ENCODE peak calls at places on chromosomes 7 and 10, in eight cellular contexts. One of them, this sample, is unnamed. For H3K9me3, H3K27me3 and H3K4me1, the result is how much of the 10 kb centered on the place peaks cover.

GRCh38 chr7:69598487-69599148 is 343 bp downstream of the AUTS2 start:
- DNase-seq in CD8-positive, alpha-beta memory T cell: no peak
- DNase-seq in thoracic aorta: no peak
- DNase-seq in fibroblast of lung: peak
- DNase-seq in H9: no peak
- DNase-seq in HAP-1: no peak
- DNase-seq in mammary epithelial cell: peak
- DNase-seq in tibial artery: no peak
- DNase-seq in this sample: peak

GRCh38 chr7:3283130-3283704 is 17.8 kb upstream of the SDK1 start:
- DNase-seq in tibial artery: no peak
- DNase-seq in mammary epithelial cell: peak
- DNase-seq in HAP-1: no peak
- DNase-seq in H9: no peak
- DNase-seq in thoracic aorta: no peak
- DNase-seq in fibroblast of lung: no peak
- DNase-seq in CD8-positive, alpha-beta memory T cell: no peak
- DNase-seq in this sample: no peak

GRCh38 chr10:92573091-92573797 is 649 bp downstream of the IDE start:
- DNase-seq in tibial artery: no peak
- DNase-seq in thoracic aorta: no peak
- DNase-seq in fibroblast of lung: peak
- DNase-seq in mammary epithelial cell: peak
- DNase-seq in H9: peak
- DNase-seq in HAP-1: peak
- DNase-seq in CD8-positive, alpha-beta memory T cell: peak
- DNase-seq in this sample: peak

GRCh38 chr7:96823274-96823673 is 113.6 kb upstream of the SEM1 start:
- DNase-seq in HAP-1: no peak
- DNase-seq in H9: no peak
- DNase-seq in mammary epithelial cell: peak
- DNase-seq in tibial artery: no peak
- DNase-seq in fibroblast of lung: peak
- DNase-seq in thoracic aorta: no peak
- DNase-seq in CD8-positive, alpha-beta memory T cell: no peak
- DNase-seq in this sample: no peak

GRCh38 chr7:128997161-128997560 is 57.8 kb downstream of the TNPO3 start:
- DNase-seq in H9: no peak
- DNase-seq in tibial artery: no peak
- DNase-seq in fibroblast of lung: no peak
- DNase-seq in CD8-positive, alpha-beta memory T cell: no peak
- DNase-seq in HAP-1: no peak
- DNase-seq in thoracic aorta: no peak
- DNase-seq in mammary epithelial cell: peak
- DNase-seq in this sample: no peak

GRCh38 chr7:18402488-18403183 is 92.9 kb upstream of the HDAC9 start:
- DNase-seq in H9: no peak
- DNase-seq in fibroblast of lung: peak
- DNase-seq in HAP-1: no peak
- DNase-seq in mammary epithelial cell: no peak
- DNase-seq in tibial artery: no peak
- DNase-seq in thoracic aorta: no peak
- DNase-seq in CD8-positive, alpha-beta memory T cell: no peak
- DNase-seq in this sample: no peak

GRCh38 chr7:69104023-69104422 is 494.3 kb upstream of the AUTS2 start:
- DNase-seq in CD8-positive, alpha-beta memory T cell: no peak
- DNase-seq in mammary epithelial cell: no peak
- DNase-seq in thoracic aorta: no peak
- DNase-seq in H9: peak
- DNase-seq in fibroblast of lung: no peak
- DNase-seq in HAP-1: no peak
- DNase-seq in tibial artery: no peak
- DNase-seq in this sample: no peak

GRCh38 chr7:36161996-36162395 is 8.9 kb downstream of the EEPD1 start:
- DNase-seq in HAP-1: no peak
- DNase-seq in CD8-positive, alpha-beta memory T cell: no peak
- DNase-seq in thoracic aorta: no peak
- DNase-seq in mammary epithelial cell: peak
- DNase-seq in fibroblast of lung: no peak
- DNase-seq in H9: no peak
- DNase-seq in tibial artery: no peak
- DNase-seq in this sample: no peak

GRCh38 chr10:30542001-30542861 is 87.3 kb downstream of the LYZL2 start:
- DNase-seq in H9: no peak
- DNase-seq in tibial artery: no peak
- DNase-seq in thoracic aorta: no peak
- DNase-seq in fibroblast of lung: peak
- DNase-seq in HAP-1: no peak
- DNase-seq in mammary epithelial cell: no peak
- DNase-seq in CD8-positive, alpha-beta memory T cell: no peak
- DNase-seq in this sample: no peak

GRCh38 chr10:4221315-4221714 is 436.3 kb upstream of the KLF6 start:
- DNase-seq in HAP-1: no peak
- DNase-seq in CD8-positive, alpha-beta memory T cell: no peak
- DNase-seq in tibial artery: no peak
- DNase-seq in mammary epithelial cell: peak
- DNase-seq in H9: no peak
- DNase-seq in fibroblast of lung: no peak
- DNase-seq in thoracic aorta: no peak
- DNase-seq in this sample: no peak

GRCh38 chr10:21352886-21353285 is 172.6 kb downstream of the SKIDA1 start:
- DNase-seq in fibroblast of lung: no peak
- DNase-seq in H9: no peak
- DNase-seq in thoracic aorta: no peak
- DNase-seq in HAP-1: no peak
- DNase-seq in tibial artery: no peak
- DNase-seq in CD8-positive, alpha-beta memory T cell: no peak
- DNase-seq in mammary epithelial cell: no peak
- DNase-seq in this sample: no peak

GRCh38 chr7:150432915-150433892 is 17.2 kb upstream of the GIMAP8 start:
- DNase-seq in mammary epithelial cell: no peak
- DNase-seq in tibial artery: no peak
- DNase-seq in CD8-positive, alpha-beta memory T cell: no peak
- DNase-seq in H9: no peak
- DNase-seq in HAP-1: no peak
- DNase-seq in fibroblast of lung: no peak
- DNase-seq in thoracic aorta: no peak
- DNase-seq in this sample: no peak

GRCh38 chr10:128287921-128288320 is 161.7 kb upstream of the MKI67 start:
- DNase-seq in fibroblast of lung: no peak
- DNase-seq in tibial artery: no peak
- DNase-seq in mammary epithelial cell: no peak
- DNase-seq in HAP-1: no peak
- DNase-seq in thoracic aorta: no peak
- DNase-seq in H9: no peak
- DNase-seq in CD8-positive, alpha-beta memory T cell: no peak
- DNase-seq in this sample: no peak

GRCh38 chr7:107078517-107078966 is 34.0 kb downstream of the PRKAR2B start:
- DNase-seq in mammary epithelial cell: peak
- DNase-seq in H9: no peak
- DNase-seq in CD8-positive, alpha-beta memory T cell: no peak
- DNase-seq in tibial artery: no peak
- DNase-seq in HAP-1: no peak
- DNase-seq in fibroblast of lung: peak
- DNase-seq in thoracic aorta: no peak
- DNase-seq in this sample: no peak

DNA sequence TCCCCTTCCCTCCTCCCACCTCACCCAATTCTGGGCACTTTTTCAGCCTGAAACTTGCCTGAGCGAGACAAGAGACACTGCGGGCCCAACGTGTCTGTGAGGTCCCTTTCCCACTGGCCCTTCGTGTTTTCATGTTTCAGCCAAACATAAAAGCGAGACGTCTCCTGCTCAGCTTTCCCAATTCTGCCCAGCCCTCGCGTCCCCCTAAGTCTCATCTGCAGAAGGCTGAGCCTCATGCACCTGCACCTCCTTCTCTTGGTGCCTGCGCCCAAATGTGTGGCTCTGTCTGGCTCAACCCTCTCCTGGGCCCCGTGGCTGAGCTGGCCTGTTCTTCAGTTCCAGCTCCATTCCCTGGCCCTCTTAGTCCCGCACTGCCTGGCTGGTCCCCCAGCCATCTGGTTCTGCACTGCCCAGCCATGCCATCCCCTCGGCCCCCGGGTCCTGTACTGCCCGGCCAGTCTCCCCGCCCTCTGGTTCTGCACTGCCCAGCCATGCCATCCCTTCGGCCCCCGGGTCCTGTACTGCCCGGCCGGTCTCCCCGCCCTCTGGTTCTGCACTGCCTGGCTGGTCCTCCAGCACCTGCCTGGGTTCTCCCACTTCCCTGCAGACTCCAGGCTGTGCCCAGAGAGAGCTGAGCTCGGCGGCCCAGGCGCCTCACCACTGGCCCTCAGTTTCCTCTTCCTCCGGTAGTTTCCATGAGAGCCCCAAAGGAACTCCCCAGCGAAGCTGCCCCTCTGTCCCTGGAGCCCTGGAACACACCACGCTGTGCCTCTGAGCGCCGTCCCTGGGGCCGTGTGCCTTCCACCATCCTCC is 224.1 kb downstream of the DNAJB6 start:
- DNase-seq in CD8-positive, alpha-beta memory T cell: no peak
- DNase-seq in fibroblast of lung: no peak
- DNase-seq in thoracic aorta: no peak
- DNase-seq in H9: no peak
- DNase-seq in mammary epithelial cell: no peak
- DNase-seq in tibial artery: no peak
- DNase-seq in HAP-1: no peak
- DNase-seq in this sample: no peak
- H3K9me3 ChIP-seq in CD8-positive, alpha-beta memory T cell: under half
- H3K9me3 ChIP-seq in fibroblast of lung: under half
- H3K9me3 ChIP-seq in thoracic aorta: under half
- H3K9me3 ChIP-seq in H9: under half
- H3K9me3 ChIP-seq in mammary epithelial cell: under half
- H3K9me3 ChIP-seq in tibial artery: under half
- H3K9me3 ChIP-seq in HAP-1: under half
- H3K9me3 ChIP-seq in this sample: under half

DNA sequence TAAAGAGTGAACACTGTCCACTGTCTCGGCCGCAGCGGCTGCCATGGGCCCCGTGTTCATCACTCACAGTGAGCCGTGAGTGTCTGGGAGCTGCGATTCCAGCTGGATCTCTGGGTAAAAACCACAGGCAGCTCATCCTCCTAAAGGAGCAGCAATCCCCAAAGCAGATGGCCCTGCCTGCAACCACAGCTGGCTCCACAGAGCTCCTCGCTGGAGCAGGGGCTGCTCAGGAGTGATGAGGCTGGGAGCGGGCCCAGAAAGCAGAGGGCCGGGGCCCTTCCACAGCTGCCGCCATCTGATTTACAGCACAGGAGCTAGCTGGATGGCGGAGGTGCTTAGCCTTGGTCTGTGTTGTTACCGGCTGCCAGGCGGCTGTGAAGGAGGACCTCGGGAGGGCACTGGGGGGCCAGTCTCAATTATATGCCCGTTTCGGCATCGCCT is 6.6 kb upstream of the TMEM184A start:
- DNase-seq in H9: no peak
- DNase-seq in HAP-1: no peak
- DNase-seq in CD8-positive, alpha-beta memory T cell: no peak
- DNase-seq in tibial artery: no peak
- DNase-seq in fibroblast of lung: peak
- DNase-seq in thoracic aorta: no peak
- DNase-seq in mammary epithelial cell: no peak
- DNase-seq in this sample: no peak
- H3K27me3 ChIP-seq in H9: under half
- H3K27me3 ChIP-seq in HAP-1: under half
- H3K27me3 ChIP-seq in CD8-positive, alpha-beta memory T cell: under half
- H3K27me3 ChIP-seq in tibial artery: under half
- H3K27me3 ChIP-seq in fibroblast of lung: under half
- H3K27me3 ChIP-seq in thoracic aorta: under half
- H3K27me3 ChIP-seq in mammary epithelial cell: under half
- H3K27me3 ChIP-seq in this sample: under half

GRCh38 chr7:17159500-17160037 is 138.9 kb upstream of the AHR start:
- DNase-seq in thoracic aorta: no peak
- DNase-seq in tibial artery: no peak
- DNase-seq in HAP-1: no peak
- DNase-seq in H9: no peak
- DNase-seq in mammary epithelial cell: no peak
- DNase-seq in CD8-positive, alpha-beta memory T cell: no peak
- DNase-seq in fibroblast of lung: no peak
- DNase-seq in this sample: no peak
- H3K4me1 ChIP-seq in thoracic aorta: under half
- H3K4me1 ChIP-seq in tibial artery: under half
- H3K4me1 ChIP-seq in HAP-1: under half
- H3K4me1 ChIP-seq in H9: under half
- H3K4me1 ChIP-seq in mammary epithelial cell: under half
- H3K4me1 ChIP-seq in CD8-positive, alpha-beta memory T cell: under half
- H3K4me1 ChIP-seq in fibroblast of lung: under half
- H3K4me1 ChIP-seq in this sample: under half

GRCh38 chr7:81690688-81691087 is 79.2 kb downstream of the HGF start:
- DNase-seq in fibroblast of lung: no peak
- DNase-seq in tibial artery: no peak
- DNase-seq in mammary epithelial cell: no peak
- DNase-seq in H9: no peak
- DNase-seq in thoracic aorta: no peak
- DNase-seq in HAP-1: no peak
- DNase-seq in CD8-positive, alpha-beta memory T cell: no peak
- DNase-seq in this sample: no peak
- H3K9me3 ChIP-seq in fibroblast of lung: under half
- H3K9me3 ChIP-seq in tibial artery: under half
- H3K9me3 ChIP-seq in mammary epithelial cell: under half
- H3K9me3 ChIP-seq in H9: under half
- H3K9me3 ChIP-seq in thoracic aorta: under half
- H3K9me3 ChIP-seq in HAP-1: under half
- H3K9me3 ChIP-seq in CD8-positive, alpha-beta memory T cell: under half
- H3K9me3 ChIP-seq in this sample: under half

GRCh38 chr7:1662767-1663166 is 7.3 kb upstream of the ELFN1 start:
- DNase-seq in fibroblast of lung: no peak
- DNase-seq in H9: peak
- DNase-seq in mammary epithelial cell: no peak
- DNase-seq in HAP-1: no peak
- DNase-seq in thoracic aorta: no peak
- DNase-seq in CD8-positive, alpha-beta memory T cell: no peak
- DNase-seq in tibial artery: no peak
- DNase-seq in this sample: no peak

GRCh38 chr7:1663243-1663642 is 6.8 kb upstream of the ELFN1 start:
- DNase-seq in mammary epithelial cell: no peak
- DNase-seq in thoracic aorta: no peak
- DNase-seq in CD8-positive, alpha-beta memory T cell: no peak
- DNase-seq in fibroblast of lung: no peak
- DNase-seq in tibial artery: peak
- DNase-seq in HAP-1: no peak
- DNase-seq in H9: peak
- DNase-seq in this sample: no peak

GRCh38 chr7:1664711-1665591 is 5.1 kb upstream of the ELFN1 start:
- DNase-seq in HAP-1: peak
- DNase-seq in mammary epithelial cell: peak
- DNase-seq in CD8-positive, alpha-beta memory T cell: peak
- DNase-seq in thoracic aorta: no peak
- DNase-seq in fibroblast of lung: peak
- DNase-seq in H9: peak
- DNase-seq in tibial artery: peak
- DNase-seq in this sample: peak

GRCh38 chr7:1665721-1666250 is 4.3 kb upstream of the ELFN1 start:
- DNase-seq in CD8-positive, alpha-beta memory T cell: no peak
- DNase-seq in tibial artery: peak
- DNase-seq in HAP-1: no peak
- DNase-seq in mammary epithelial cell: peak
- DNase-seq in thoracic aorta: no peak
- DNase-seq in H9: peak
- DNase-seq in fibroblast of lung: no peak
- DNase-seq in this sample: peak

GRCh38 chr7:1663857-1664651 is 6.0 kb upstream of the ELFN1 start:
- DNase-seq in mammary epithelial cell: no peak
- DNase-seq in thoracic aorta: no peak
- DNase-seq in tibial artery: peak
- DNase-seq in CD8-positive, alpha-beta memory T cell: no peak
- DNase-seq in HAP-1: no peak
- DNase-seq in fibroblast of lung: no peak
- DNase-seq in H9: peak
- DNase-seq in this sample: peak
- H3K27me3 ChIP-seq in mammary epithelial cell: under half
- H3K27me3 ChIP-seq in thoracic aorta: under half
- H3K27me3 ChIP-seq in tibial artery: half or more
- H3K27me3 ChIP-seq in CD8-positive, alpha-beta memory T cell: under half
- H3K27me3 ChIP-seq in HAP-1: under half
- H3K27me3 ChIP-seq in fibroblast of lung: under half
- H3K27me3 ChIP-seq in H9: under half
- H3K27me3 ChIP-seq in this sample: under half

This sample was measured in psoas muscle.